ENCODE peak calls at places on chromosomes 2 and 18, in ten cellular contexts. S is tibial artery; H is astrocyte of the spinal cord; R is CD8-positive, alpha-beta T cell; C is colonic mucosa; Z is brain microvascular endothelial cell; P is body of pancreas; Y is RWPE1; X is fibroblast of villous mesenchyme; V is pancreas. A is an unnamed sample.

GRCh38 chr2:10575566-10576300 is 114.0 kb downstream of the NOL10 start:
- DNase-seq in S (no peak), H (peak), R (no peak), C (no peak), Z (peak), P (no peak), Y (peak), X (peak), V (no peak), A (no peak)

GRCh38 chr2:207113403-207113802 is 52.3 kb downstream of the KLF7 start:
- DNase-seq in S (no peak), H (no peak), R (no peak), C (no peak), Z (no peak), P (no peak), Y (no peak), X (no peak), V (no peak), A (no peak)

GRCh38 chr2:181877181-181877664 is 14.3 kb upstream of the ITPRID2 start:
- DNase-seq in S (no peak), H (no peak), R (no peak), C (no peak), Z (no peak), P (no peak), Y (no peak), X (no peak), V (no peak), A (no peak)

GRCh38 chr2:217249490-217250451 is 389.9 kb upstream of the TNP1 start:
- DNase-seq in S (peak), H (no peak), R (no peak), C (no peak), Z (no peak), P (peak), Y (no peak), X (peak), V (no peak), A (no peak)

GRCh38 chr2:147439986-147440385 is 404.8 kb upstream of the ACVR2A start:
- DNase-seq in S (no peak), H (no peak), R (no peak), C (no peak), Z (no peak), P (no peak), Y (no peak), X (no peak), V (no peak), A (no peak)

GRCh38 chr2:224608104-224608503 is 22.9 kb upstream of the CUL3 start:
- DNase-seq in S (no peak), H (no peak), R (no peak), C (peak), Z (no peak), P (no peak), Y (no peak), X (no peak), V (no peak), A (no peak)

GRCh38 chr2:24176326-24176725 is 1.5 kb downstream of the FAM228A start:
- DNase-seq in S (no peak), H (no peak), R (no peak), C (no peak), Z (no peak), P (no peak), Y (no peak), X (no peak), V (no peak), A (no peak)

GRCh38 chr2:224025874-224026273 is 13.2 kb downstream of the SERPINE2 start:
- DNase-seq in S (no peak), H (no peak), R (peak), C (no peak), Z (no peak), P (no peak), Y (no peak), X (peak), V (no peak), A (peak)

GRCh38 chr2:208072250-208072892 is 47.0 kb upstream of the PLEKHM3 start:
- DNase-seq in S (peak), H (peak), R (peak), C (peak), Z (peak), P (peak), Y (peak), X (peak), V (peak), A (peak)

GRCh38 chr2:25672500-25673169 is 742 bp downstream of the DTNB start:
- DNase-seq in S (peak), H (peak), R (peak), C (peak), Z (no peak), P (peak), Y (peak), X (no peak), V (peak), A (peak)

GRCh38 chr2:44969936-44970335 is 28.4 kb downstream of the SIX3 start:
- DNase-seq in S (no peak), H (no peak), R (no peak), C (no peak), Z (no peak), P (no peak), Y (peak), X (no peak), V (no peak), A (no peak)

GRCh38 chr18:35513181-35513932 is 15.6 kb upstream of the INO80C start:
- DNase-seq in S (peak), H (peak), R (no peak), C (peak), Z (peak), P (peak), Y (peak), X (peak), V (no peak), A (peak)

GRCh38 chr2:207487650-207488315 is 42.0 kb upstream of the CREB1 start:
- DNase-seq in S (no peak), H (peak), R (no peak), C (no peak), Z (peak), P (no peak), Y (peak), X (peak), V (no peak), A (peak)

GRCh38 chr2:69180974-69181373 is 168.0 kb downstream of the ANTXR1 start:
- DNase-seq in S (no peak), H (no peak), R (no peak), C (no peak), Z (no peak), P (no peak), Y (no peak), X (no peak), V (no peak), A (no peak)

GRCh38 chr2:11508279-11508678 is 25.6 kb upstream of the GREB1 start:
- DNase-seq in S (no peak), H (no peak), R (no peak), C (no peak), Z (no peak), P (no peak), Y (no peak), X (no peak), V (no peak), A (no peak)

GRCh38 chr2:215460682-215461081 is 24.8 kb upstream of the FN1 start:
- DNase-seq in S (no peak), H (peak), R (no peak), C (no peak), Z (peak), P (no peak), Y (no peak), X (peak), V (no peak), A (no peak)

GRCh38 chr2:49807689-49808088 is 653.4 kb upstream of the FSHR start:
- DNase-seq in S (no peak), H (no peak), R (no peak), C (no peak), Z (no peak), P (no peak), Y (no peak), X (no peak), V (no peak), A (no peak)

GRCh38 chr2:20781656-20782265 is 41.1 kb downstream of the LDAH start:
- DNase-seq in S (no peak), H (peak), R (no peak), C (no peak), Z (peak), P (peak), Y (peak), X (peak), V (no peak), A (peak)

GRCh38 chr18:65750421-65751144 is at the start of gene CDH7:
- DNase-seq in S (no peak), H (no peak), R (no peak), C (no peak), Z (no peak), P (no peak), Y (no peak), X (no peak), V (no peak), A (peak)

GRCh38 chr2:134558208-134558890 is 160.5 kb downstream of the TMEM163 start:
- DNase-seq in S (no peak), H (no peak), R (no peak), C (no peak), Z (no peak), P (no peak), Y (no peak), X (no peak), V (no peak), A (no peak)

GRCh38 chr2:105248316-105249070 is 7.0 kb downstream of the GPR45 start:
- DNase-seq in S (no peak), H (no peak), R (no peak), C (no peak), Z (no peak), P (no peak), Y (no peak), X (no peak), V (no peak), A (no peak)

GRCh38 chr2:40315684-40316083 is 136.2 kb downstream of the SLC8A1 start:
- DNase-seq in S (peak), H (peak), R (no peak), C (no peak), Z (peak), P (no peak), Y (no peak), X (peak), V (no peak), A (no peak)

GRCh38 chr18:43978174-43978573 is 700.9 kb upstream of the SYT4 start:
- DNase-seq in S (no peak), H (no peak), R (no peak), C (no peak), Z (no peak), P (no peak), Y (no peak), X (no peak), V (no peak), A (no peak)

GRCh38 chr2:9764153-9764778 is 79.0 kb upstream of the TAF1B start:
- DNase-seq in S (peak), H (no peak), R (no peak), C (no peak), Z (no peak), P (peak), Y (no peak), X (no peak), V (no peak), A (no peak)

GRCh38 chr18:30915336-30915988 is 127.1 kb downstream of the DSC3 start:
- DNase-seq in S (no peak), H (no peak), R (no peak), C (no peak), Z (no peak), P (no peak), Y (no peak), X (no peak), V (no peak), A (no peak)

GRCh38 chr2:157052685-157053224 is 204.8 kb upstream of the GALNT5 start:
- DNase-seq in S (no peak), H (peak), R (no peak), C (no peak), Z (peak), P (no peak), Y (peak), X (peak), V (no peak), A (no peak)

GRCh38 chr2:113282747-113283533 is 4.2 kb upstream of the PAX8 start:
- DNase-seq in S (peak), H (peak), R (no peak), C (peak), Z (no peak), P (peak), Y (peak), X (peak), V (peak), A (peak)

GRCh38 chr18:5195656-5196055 is 1.4 kb downstream of the AKAIN1 start:
- DNase-seq in S (no peak), H (no peak), R (no peak), C (no peak), Z (no peak), P (no peak), Y (no peak), X (no peak), V (no peak), A (no peak)

GRCh38 chr18:63405986-63406385 is 16.3 kb downstream of the VPS4B start:
- DNase-seq in S (no peak), H (no peak), R (no peak), C (no peak), Z (no peak), P (peak), Y (no peak), X (no peak), V (peak), A (no peak)

DNA sequence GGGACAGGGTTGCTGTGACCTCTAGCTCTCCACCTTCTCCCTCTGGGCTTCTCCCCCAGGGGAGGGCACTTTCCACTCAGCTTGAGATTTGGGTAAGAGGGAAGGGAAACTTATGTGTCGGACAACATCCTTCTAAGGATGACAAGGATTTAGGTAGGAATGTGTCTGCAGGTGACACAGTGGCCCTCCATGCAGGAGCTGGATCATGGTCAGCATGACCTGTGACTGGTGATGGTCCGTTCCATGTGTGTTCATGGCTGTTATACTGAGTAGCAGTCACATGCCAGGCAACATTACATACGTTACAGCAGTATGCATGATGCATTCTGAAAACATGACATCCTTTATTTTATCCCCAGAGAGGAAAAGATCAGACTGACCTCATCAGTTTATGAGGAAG is 192.2 kb downstream of the SEPTIN10 start:
- DNase-seq in S (no peak), H (no peak), R (no peak), C (no peak), Z (no peak), P (no peak), Y (no peak), X (no peak), V (no peak), A (no peak)
- TF ChIP-seq CTCF in S (no peak), H (no peak), R (no peak), C (no peak), Z (no peak), P (no peak), Y (no peak), X (no peak), V (no peak), A (no peak)

DNA sequence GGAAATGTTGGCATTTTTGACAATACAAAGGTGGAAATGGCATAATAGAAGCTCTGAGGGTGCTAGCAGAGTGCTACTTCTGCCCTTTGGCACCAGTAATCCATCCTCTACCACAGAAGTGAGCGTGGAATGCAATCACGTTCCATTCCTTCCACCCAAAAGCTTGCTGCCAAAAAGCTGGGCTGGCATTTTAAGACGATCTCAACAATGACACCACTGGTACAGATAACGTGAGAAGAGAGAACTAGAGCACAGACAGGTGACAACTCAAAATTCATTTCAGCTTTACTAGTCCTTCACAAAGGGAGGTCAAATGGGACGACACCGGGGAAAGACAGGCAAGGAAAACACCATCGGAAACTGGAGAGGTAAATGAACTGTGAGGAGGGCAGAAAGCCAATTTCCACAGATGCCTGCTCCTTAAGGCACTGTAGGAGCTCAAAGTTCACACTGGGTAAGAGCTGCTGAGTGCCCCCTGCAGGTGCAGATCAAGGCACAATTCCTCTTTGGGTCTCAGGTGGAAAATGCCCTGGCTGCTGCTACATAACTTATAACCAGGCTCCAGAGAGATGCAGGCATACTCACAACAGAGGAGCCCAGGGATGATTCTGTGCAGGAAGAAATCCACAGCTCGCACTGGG is 50.7 kb upstream of the RNU4ATAC start:
- DNase-seq in S (no peak), H (peak), R (no peak), C (peak), Z (no peak), P (peak), Y (no peak), X (no peak), V (peak), A (no peak)
- TF ChIP-seq CTCF in S (no peak), H (no peak), R (no peak), C (no peak), Z (peak), P (peak), Y (no peak), X (no peak), V (no peak), A (peak)

GRCh38 chr18:56204052-56204451 is 434.3 kb downstream of the TXNL1 start:
- DNase-seq in S (no peak), H (no peak), R (no peak), C (no peak), Z (no peak), P (no peak), Y (no peak), X (no peak), V (no peak), A (no peak)

GRCh38 chr18:56200381-56200831 is 438.0 kb downstream of the TXNL1 start:
- DNase-seq in S (no peak), H (peak), R (no peak), C (no peak), Z (peak), P (no peak), Y (no peak), X (peak), V (no peak), A (no peak)

GRCh38 chr18:56199580-56200320 is 438.6 kb downstream of the TXNL1 start:
- DNase-seq in S (no peak), H (no peak), R (no peak), C (no peak), Z (peak), P (no peak), Y (no peak), X (peak), V (no peak), A (no peak)

GRCh38 chr18:56197460-56197859 is 440.9 kb downstream of the TXNL1 start:
- DNase-seq in S (no peak), H (no peak), R (no peak), C (no peak), Z (no peak), P (no peak), Y (no peak), X (no peak), V (no peak), A (no peak)

DNA sequence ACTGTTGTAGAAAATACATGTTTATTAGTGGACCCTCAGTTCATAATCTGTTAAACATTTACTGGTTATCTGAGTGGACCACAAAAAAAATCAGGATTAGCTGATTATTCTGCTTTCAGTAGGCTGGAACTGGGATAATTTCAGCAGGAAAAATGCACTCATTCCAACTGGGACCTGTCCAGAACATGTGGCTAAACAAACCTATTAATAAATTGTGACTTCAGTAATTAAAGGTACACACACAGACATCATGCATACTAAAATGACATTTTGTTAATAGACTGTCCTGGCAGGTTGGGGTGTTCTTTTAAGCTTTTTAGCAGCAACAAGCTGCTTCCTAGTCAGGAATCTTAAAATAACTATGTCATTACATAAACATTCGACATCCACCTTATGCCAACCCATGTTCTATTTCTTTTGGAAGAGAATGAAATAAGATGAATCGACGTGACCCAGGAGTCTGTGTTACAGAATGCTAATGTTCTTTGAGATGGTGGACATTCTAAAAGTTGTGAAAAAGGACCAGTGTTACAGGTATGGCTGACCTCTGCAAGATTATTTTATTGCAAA is 435.7 kb downstream of the TXNL1 start:
- DNase-seq in S (no peak), H (peak), R (no peak), C (no peak), Z (no peak), P (peak), Y (no peak), X (no peak), V (no peak), A (no peak)
- TF ChIP-seq CTCF in S (no peak), H (no peak), R (no peak), C (no peak), Z (no peak), P (no peak), Y (no peak), X (no peak), V (no peak), A (no peak)

GRCh38 chr2:164569334-164569733 is 51.9 kb downstream of the GRB14 start:
- DNase-seq in S (no peak), H (no peak), R (no peak), C (no peak), Z (no peak), P (no peak), Y (no peak), X (no peak), V (no peak), A (no peak)

GRCh38 chr2:164570475-164570874 is 50.8 kb downstream of the GRB14 start:
- DNase-seq in S (no peak), H (no peak), R (no peak), C (no peak), Z (no peak), P (no peak), Y (no peak), X (no peak), V (no peak), A (no peak)

GRCh38 chr2:164574931-164575330 is 46.4 kb downstream of the GRB14 start:
- DNase-seq in S (no peak), H (no peak), R (no peak), C (no peak), Z (no peak), P (no peak), Y (no peak), X (no peak), V (no peak), A (no peak)
- TF ChIP-seq CTCF in S (no peak), H (peak), R (no peak), C (no peak), Z (peak), P (no peak), Y (no peak), X (no peak), V (no peak), A (no peak)

GRCh38 chr2:238847841-238848565 is at the start of gene TWIST2:
- DNase-seq in S (peak), H (peak), R (no peak), C (peak), Z (peak), P (peak), Y (peak), X (peak), V (no peak), A (peak)
- TF ChIP-seq CTCF in S (no peak), H (peak), R (no peak), C (no peak), Z (peak), P (no peak), Y (peak), X (no peak), V (no peak), A (no peak)